ENCODE peak calls at places on chromosomes 4 and X, in six cellular contexts. Y is NCI-H460; B is GM12891; X is activated T-helper 1 cell treated with anti-CD3 and anti-CD28 coated beads, Interleukin-12 subunit alpha, Interleukin-12 subunit beta, Interleukin-2, Interleukin-4 antibody, amounts not matched to agents 30 ng/mL and 10 ng/mL and 1 ng/mL, durations not matched to agents 14 hours and 24 hours and 36 hours; D is WTC11; S is RPMI8226. V is an unnamed sample.

GRCh38 chr4:98614081-98614480 is 44.3 kb downstream of the TSPAN5 start:
- DNase-seq in S (no peak), X (no peak), D (no peak), B (no peak), Y (no peak), V (no peak)

GRCh38 chrX:41145920-41146608 is 60.8 kb downstream of the USP9X start:
- DNase-seq in B (no peak), S (peak; percentile 11), D (no peak), Y (no peak), X (no peak), V (no peak)

GRCh38 chr4:113232194-113232593 is 182.7 kb downstream of the ANK2 start:
- DNase-seq in D (no peak), X (no peak), B (no peak), S (no peak), Y (no peak), V (no peak)

GRCh38 chr4:165440415-165440882 is 61.6 kb downstream of the CPE start:
- DNase-seq in B (no peak), D (no peak), X (no peak), Y (no peak), S (no peak), V (no peak)

GRCh38 chr4:112593438-112594133 is 43.1 kb downstream of the ZGRF1 start:
- DNase-seq in Y (no peak), X (no peak), S (peak; percentile 3), B (no peak), D (no peak), V (no peak)

GRCh38 chrX:150429577-150429976 is 66.5 kb downstream of the MAMLD1 start:
- DNase-seq in S (no peak), X (no peak), Y (no peak), D (no peak), B (no peak), V (no peak)

GRCh38 chr4:184897807-184898388 is 72.1 kb upstream of the ACSL1 start:
- DNase-seq in Y (no peak), B (no peak), X (no peak), S (no peak), D (no peak), V (no peak)

GRCh38 chrX:129139837-129140679 is 383.2 kb downstream of the SMARCA1 start:
- DNase-seq in Y (peak; percentile 70), S (no peak), B (no peak), X (no peak), D (no peak), V (no peak)

GRCh38 chr4:158020175-158020574 is 152.7 kb downstream of the GASK1B start:
- DNase-seq in X (no peak), B (no peak), D (no peak), S (no peak), Y (peak; percentile 20), V (no peak)

GRCh38 chr4:108060686-108061321 is 71.1 kb downstream of the HADH start:
- DNase-seq in Y (no peak), D (no peak), X (no peak), S (no peak), B (no peak), V (no peak)

GRCh38 chrX:154000051-154000450 is 19.7 kb downstream of the IRAK1 start:
- DNase-seq in B (no peak), Y (no peak), D (no peak), S (no peak), X (no peak), V (no peak)

GRCh38 chr4:11323771-11324170 is 104.9 kb downstream of the HS3ST1 start:
- DNase-seq in D (no peak), B (no peak), X (no peak), Y (no peak), S (no peak), V (no peak)

GRCh38 chrX:13535371-13535770 is 34.0 kb upstream of the EGFL6 start:
- DNase-seq in Y (no peak), X (no peak), S (no peak), B (no peak), D (no peak), V (no peak)

GRCh38 chrX:3461824-3462508 is 115.5 kb upstream of the MXRA5 start:
- DNase-seq in X (no peak), Y (no peak), B (no peak), S (peak; percentile 60), D (no peak), V (no peak)

GRCh38 chr4:152117501-152117900 is 356.7 kb upstream of the GATB start:
- DNase-seq in B (no peak), X (no peak), S (no peak), D (no peak), Y (no peak), V (no peak)

GRCh38 chrX:72062890-72063289 is 68.8 kb downstream of the RTL5 start:
- DNase-seq in S (no peak), X (no peak), Y (no peak), D (no peak), B (no peak), V (no peak)

GRCh38 chrX:47078129-47079043 is at the start of gene RGN:
- DNase-seq in X (no peak), D (peak; percentile 33), B (no peak), Y (no peak), S (no peak), V (no peak)

GRCh38 chr4:122602277-122603142 is 18.4 kb downstream of the IL21 start:
- DNase-seq in D (no peak), X (no peak), Y (peak; percentile 33), S (peak; percentile 38), B (no peak), V (no peak)

GRCh38 chrX:119391279-119391678 is 7.9 kb upstream of the SLC25A43 start:
- DNase-seq in S (peak; percentile 17), Y (peak; percentile 26), B (peak; percentile 29), D (no peak), X (no peak), V (no peak)

GRCh38 chr4:158805628-158806471 is 37.0 kb downstream of the FNIP2 start:
- DNase-seq in Y (no peak), X (no peak), B (no peak), S (no peak), D (no peak), V (peak; percentile 19)

GRCh38 chr4:113472864-113473263 is 288.7 kb downstream of the CAMK2D start:
- DNase-seq in S (no peak), D (no peak), X (no peak), B (no peak), Y (no peak), V (no peak)

GRCh38 chr4:119046263-119046662 is 89.4 kb upstream of the MYOZ2 start:
- DNase-seq in Y (no peak), X (no peak), B (no peak), S (no peak), D (no peak), V (no peak)

GRCh38 chr4:183936047-183936446 is 30.9 kb downstream of the STOX2 start:
- DNase-seq in Y (no peak), X (no peak), D (no peak), S (no peak), B (no peak), V (no peak)

GRCh38 chr4:72318771-72319170 is 250.2 kb downstream of the ADAMTS3 start:
- DNase-seq in Y (no peak), X (no peak), B (no peak), D (no peak), S (no peak), V (no peak)

GRCh38 chr4:88054229-88054628 is 46.8 kb downstream of the PKD2 start:
- DNase-seq in D (no peak), X (no peak), S (no peak), Y (no peak), B (no peak), V (no peak)

GRCh38 chrX:24494544-24495113 is 29.5 kb downstream of the PDK3 start:
- DNase-seq in B (no peak), S (no peak), Y (peak; percentile 41), D (no peak), X (no peak), V (no peak)

GRCh38 chr4:84238247-84239090 is 260.6 kb downstream of the NKX6-1 start:
- DNase-seq in B (no peak), S (no peak), Y (no peak), X (no peak), D (no peak), V (no peak)

GRCh38 chr4:143482753-143483362 is 30.6 kb upstream of the SMARCA5 start:
- DNase-seq in X (no peak), B (peak; percentile 12), S (peak; percentile 25), Y (peak; percentile 27), D (no peak), V (no peak)

GRCh38 chr4:77481856-77482255 is 123.8 kb upstream of the CXCL13 start:
- DNase-seq in S (no peak), Y (no peak), D (no peak), X (no peak), B (no peak), V (no peak)

GRCh38 chr4:56874166-56874565 is 33.5 kb upstream of the REST start:
- DNase-seq in Y (no peak), D (no peak), B (no peak), X (no peak), S (no peak), V (no peak)

GRCh38 chr4:174406416-174406815 is 115.9 kb downstream of the HPGD start:
- DNase-seq in B (no peak), X (no peak), Y (no peak), S (no peak), D (no peak), V (no peak)

GRCh38 chr4:77293426-77293825 is 136.4 kb downstream of the CCNG2 start:
- DNase-seq in X (no peak), S (no peak), D (no peak), Y (no peak), B (no peak), V (no peak)

GRCh38 chr4:92091335-92091734 is 212.4 kb upstream of the GRID2 start:
- DNase-seq in X (no peak), S (peak; percentile 41), D (peak; percentile 49), B (no peak), Y (no peak), V (no peak)

GRCh38 chr4:110137819-110138218 is 60.6 kb downstream of the ELOVL6 start:
- DNase-seq in X (no peak), B (no peak), S (no peak), Y (no peak), D (no peak), V (no peak)

GRCh38 chrX:9163153-9163790 is 129.3 kb upstream of the FAM9B start:
- DNase-seq in X (no peak), B (no peak), S (no peak), D (no peak), Y (peak; percentile 0), V (no peak)

GRCh38 chr4:153257151-153257620 is 52.9 kb downstream of the TRIM2 start:
- DNase-seq in Y (no peak), X (peak; percentile 17), D (peak; percentile 53), S (no peak), B (no peak), V (no peak)

GRCh38 chr4:6446130-6446482 is 26.3 kb downstream of the PPP2R2C start:
- DNase-seq in X (no peak), D (no peak), Y (no peak), B (no peak), S (no peak), V (no peak)

V was measured in D721Med.